ENCODE peak calls at places on chromosomes 3 and 15, in ten cellular contexts. G is cardiac fibroblast, J is heart right ventricle, Q is IMR-90, X is foreskin fibroblast, A is AG04450, O is tibial nerve, F is lower leg skin, P is pancreas, V is astrocyte. I is an unnamed sample.

GRCh38 chr3:71203727-71204488 is 379.6 kb downstream of the FOXP1 start:
- DNase-seq in J (no peak), G (no peak), Q (no peak), X (no peak), P (no peak), V (no peak), O (no peak), F (no peak), A (no peak), I (no peak)

GRCh38 chr3:127803619-127804018 is 18.7 kb downstream of the MGLL start:
- DNase-seq in G (peak; percentile 67), J (no peak), F (peak; percentile 52), Q (peak; percentile 98), X (peak; percentile 97), P (no peak), O (no peak), V (peak; percentile 92), A (peak; percentile 72), I (peak; percentile 88)

GRCh38 chr3:194450341-194450740 is 36.5 kb downstream of the ATP13A3 start:
- DNase-seq in J (no peak), V (no peak), P (no peak), X (no peak), Q (no peak), F (no peak), O (no peak), A (no peak), G (no peak), I (no peak)

GRCh38 chr15:81047948-81048347 is 47.2 kb downstream of the TLNRD1 start:
- DNase-seq in F (no peak), P (no peak), O (no peak), Q (no peak), G (no peak), J (no peak), A (no peak), V (no peak), X (no peak), I (no peak)

GRCh38 chr3:95615592-95616310 is 1198.6 kb upstream of the EPHA6 start:
- DNase-seq in Q (no peak), F (no peak), J (no peak), A (no peak), X (no peak), G (no peak), O (no peak), V (no peak), P (no peak), I (no peak)

GRCh38 chr3:158751316-158751715 is 19.1 kb upstream of the RARRES1 start:
- DNase-seq in J (no peak), G (no peak), A (no peak), X (no peak), F (no peak), Q (no peak), V (no peak), O (no peak), P (no peak), I (no peak)

GRCh38 chr3:154931484-154931883 is 148.6 kb upstream of the MME start:
- DNase-seq in F (no peak), V (no peak), P (no peak), O (peak; percentile 19), Q (peak; percentile 79), A (peak; percentile 30), G (peak; percentile 36), J (no peak), X (peak; percentile 88), I (peak; percentile 15)

GRCh38 chr3:68866157-68866556 is 66.2 kb downstream of the TAFA4 start:
- DNase-seq in Q (no peak), P (no peak), G (no peak), A (no peak), O (no peak), X (no peak), F (no peak), J (no peak), V (no peak), I (peak; percentile 1)

GRCh38 chr15:36401586-36401966 is 177.8 kb upstream of the CDIN1 start:
- DNase-seq in J (no peak), X (no peak), A (no peak), O (no peak), Q (no peak), G (no peak), P (no peak), V (no peak), F (no peak), I (peak; percentile 27)

GRCh38 chr3:102036472-102036871 is 187.2 kb downstream of the NFKBIZ start:
- DNase-seq in A (no peak), Q (no peak), P (no peak), F (no peak), X (no peak), G (no peak), O (no peak), V (no peak), J (no peak), I (no peak)

DNA sequence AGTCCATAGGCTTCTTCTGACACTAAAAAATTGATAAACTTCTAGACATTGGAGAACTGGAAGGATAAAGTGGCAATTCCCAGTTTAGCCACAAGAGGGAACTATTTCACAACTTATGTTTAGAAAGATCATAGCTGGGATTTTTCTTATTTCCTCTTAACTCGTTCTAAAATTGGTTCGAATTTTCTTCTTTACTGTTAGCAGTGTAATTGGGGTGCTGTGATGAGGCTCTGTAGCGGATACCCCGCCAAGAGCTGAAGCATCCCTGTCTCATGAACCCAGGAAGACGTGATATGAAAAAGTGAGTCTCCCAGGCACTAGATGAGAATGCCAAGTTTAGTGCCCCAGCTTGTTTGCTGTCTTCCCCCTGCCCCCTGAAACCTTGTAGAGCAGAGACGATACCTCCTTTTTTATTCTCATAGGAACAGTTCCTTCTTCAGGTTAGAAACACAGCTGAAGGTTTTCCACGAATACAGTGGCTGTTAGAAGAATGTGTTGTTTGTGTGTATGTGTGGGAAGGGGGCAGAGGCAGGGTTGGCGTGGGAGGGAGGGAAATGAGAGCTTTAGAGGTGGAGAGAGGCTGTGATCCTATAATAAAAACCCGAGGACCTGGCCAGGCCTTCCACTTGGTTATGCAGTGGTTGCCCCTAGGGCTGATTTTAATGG is 85.2 kb downstream of the PDCD6IP start:
- DNase-seq in G (peak; percentile 53), P (no peak), X (peak; percentile 78), A (no peak), O (peak; percentile 82), V (no peak), F (no peak), Q (peak; percentile 49), J (no peak), I (peak; percentile 71)
- H3K4me3 ChIP-seq in G (no peak overlapping the region), P (no peak overlapping the region), X (peak overlapping the region; percentile 3), A (no peak overlapping the region), O (no peak overlapping the region), V (no peak overlapping the region), F (no peak overlapping the region), Q (no peak overlapping the region), J (peak overlapping the region; percentile 27), I (peak overlapping the region; percentile 1)

GRCh38 chr3:77169844-77170243 is 129.9 kb downstream of the ROBO2 start:
- DNase-seq in Q (no peak), F (no peak), O (no peak), X (no peak), J (no peak), P (no peak), G (no peak), A (no peak), V (no peak), I (no peak)

DNA sequence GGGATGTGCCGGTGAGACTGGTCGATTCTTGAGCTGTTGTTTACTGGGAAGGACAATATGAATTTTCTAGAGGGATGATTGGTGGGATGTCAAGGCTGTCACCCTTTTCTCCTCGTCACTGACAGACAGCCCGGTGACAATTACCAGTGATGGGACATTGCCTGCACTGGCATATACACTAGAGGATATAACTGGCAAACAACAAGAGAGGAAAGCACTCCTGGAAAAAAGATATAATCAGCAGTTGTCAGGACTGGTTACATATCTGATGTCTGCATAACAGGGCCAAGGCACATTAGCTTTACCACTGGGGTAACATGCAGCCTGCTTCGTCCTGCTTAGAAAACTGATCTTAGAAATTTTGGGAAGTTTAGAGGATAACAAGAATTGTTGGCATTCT is 131.1 kb downstream of the ROBO2 start:
- DNase-seq in A (no peak), V (no peak), O (no peak), G (no peak), X (no peak), F (no peak), Q (no peak), P (no peak), J (no peak), I (no peak)
- H3K4me3 ChIP-seq in A (no peak overlapping the region), V (no peak overlapping the region), O (no peak overlapping the region), G (no peak overlapping the region), X (no peak overlapping the region), F (no peak overlapping the region), Q (no peak overlapping the region), P (no peak overlapping the region), J (no peak overlapping the region), I (no peak overlapping the region)

GRCh38 chr15:69501456-69501855 is 48.8 kb downstream of the RPLP1 start:
- DNase-seq in F (no peak), V (no peak), O (no peak), X (no peak), J (no peak), P (no peak), Q (no peak), A (no peak), G (no peak), I (no peak)
- H3K4me3 ChIP-seq in F (no peak overlapping the region), V (no peak overlapping the region), O (no peak overlapping the region), X (no peak overlapping the region), J (no peak overlapping the region), P (no peak overlapping the region), Q (no peak overlapping the region), A (no peak overlapping the region), G (no peak overlapping the region), I (no peak overlapping the region)

GRCh38 chr15:57677206-57677605 is 29.3 kb upstream of the POLR2M start:
- DNase-seq in G (no peak), J (no peak), F (no peak), X (peak; percentile 31), O (no peak), A (no peak), Q (no peak), P (no peak), V (no peak), I (no peak)

GRCh38 chr15:57676578-57676977 is 29.9 kb upstream of the POLR2M start:
- DNase-seq in J (no peak), V (no peak), O (no peak), F (no peak), A (no peak), G (no peak), P (no peak), Q (no peak), X (no peak), I (no peak)

GRCh38 chr15:57681011-57681410 is 25.5 kb upstream of the POLR2M start:
- DNase-seq in Q (no peak), J (no peak), V (no peak), O (no peak), X (no peak), P (no peak), A (no peak), G (no peak), F (no peak), I (no peak)

GRCh38 chr15:57683481-57683880 is 23.0 kb upstream of the POLR2M start:
- DNase-seq in G (no peak), X (no peak), F (no peak), V (no peak), O (no peak), P (no peak), J (no peak), Q (no peak), A (no peak), I (no peak)

GRCh38 chr15:57680021-57680420 is 26.5 kb upstream of the POLR2M start:
- DNase-seq in G (peak; percentile 51), O (no peak), Q (peak; percentile 51), X (peak; percentile 82), V (peak; percentile 69), F (no peak), P (no peak), J (no peak), A (no peak), I (peak; percentile 58)
- H3K4me3 ChIP-seq in G (no peak overlapping the region), O (no peak overlapping the region), Q (no peak overlapping the region), X (no peak overlapping the region), V (no peak overlapping the region), F (no peak overlapping the region), P (no peak overlapping the region), J (no peak overlapping the region), A (no peak overlapping the region), I (no peak overlapping the region)

I was measured in choroid plexus epithelial cell.